ENCODE peak calls at places on chromosomes 13 and 19, in four cellular contexts. Q, S, X and O are unnamed samples.
A peak's percentile ranks its signal among the peaks of the same experiment; 100 is the strongest.

GRCh38 chr19:17572640-17573039 is 17.2 kb downstream of the COLGALT1 start:
- DNase-seq in Q (no peak), S (no peak), X (no peak), O (no peak)

GRCh38 chr19:36026091-36026876 is 6.4 kb downstream of the CLIP3 start:
- DNase-seq in Q (no peak), S (no peak), X (no peak), O (no peak)

GRCh38 chr13:47117268-47117667 is 220.4 kb upstream of the HTR2A start:
- DNase-seq in Q (no peak), S (no peak), X (no peak), O (no peak)

GRCh38 chr13:113550453-113550852 is 34.1 kb upstream of the TFDP1 start:
- DNase-seq in Q (no peak), S (no peak), X (peak; percentile 35), O (peak; percentile 47)

GRCh38 chr13:99988469-99989375 is 7.1 kb downstream of the ZIC2 start:
- DNase-seq in Q (no peak), S (no peak), X (peak; percentile 75), O (no peak)

GRCh38 chr19:54312436-54313362 is at the start of gene LILRA5:
- DNase-seq in Q (no peak), S (peak; percentile 70), X (no peak), O (no peak)

GRCh38 chr19:4573682-4574081 is 14.2 kb upstream of the SEMA6B start:
- DNase-seq in Q (no peak), S (no peak), X (no peak), O (no peak)

GRCh38 chr13:98214008-98214643 is 37.1 kb upstream of the RNF113B start:
- DNase-seq in Q (no peak), S (no peak), X (no peak), O (no peak)

GRCh38 chr13:28753208-28753892 is 34.6 kb upstream of the SLC46A3 start:
- DNase-seq in Q (peak; percentile 52), S (peak; percentile 86), X (peak; percentile 50), O (peak; percentile 78)

GRCh38 chr13:99642841-99643240 is 141.6 kb downstream of the TM9SF2 start:
- DNase-seq in Q (no peak), S (no peak), X (no peak), O (peak; percentile 58)

GRCh38 chr13:66402071-66402470 is 828.1 kb downstream of the PCDH9 start:
- DNase-seq in Q (no peak), S (no peak), X (no peak), O (no peak)

GRCh38 chr13:34462843-34463242 is 479.2 kb upstream of the NBEA start:
- DNase-seq in Q (no peak), S (no peak), X (no peak), O (peak; percentile 64)

GRCh38 chr19:35459414-35460082 is 11.5 kb downstream of the FFAR2 start:
- DNase-seq in Q (peak; percentile 92), S (no peak), X (no peak), O (no peak)

GRCh38 chr13:81302125-81302524 is 961.2 kb upstream of the SPRY2 start:
- DNase-seq in Q (no peak), S (no peak), X (no peak), O (no peak)

GRCh38 chr19:12841094-12841493 is 2.8 kb downstream of the MAST1 start:
- DNase-seq in Q (no peak), S (no peak), X (peak; percentile 96), O (no peak)

GRCh38 chr19:28685802-28686201 is 527.1 kb downstream of the UQCRFS1 start:
- DNase-seq in Q (no peak), S (no peak), X (no peak), O (no peak)

GRCh38 chr13:105159794-105160193 is 1375.7 kb downstream of the EFNB2 start:
- DNase-seq in Q (no peak), S (no peak), X (no peak), O (no peak)

GRCh38 chr19:3725640-3726310 is 17.6 kb downstream of the TJP3 start:
- DNase-seq in Q (no peak), S (no peak), X (peak; percentile 77), O (no peak)

GRCh38 chr19:53792721-53793433 is 31.2 kb downstream of the NLRP12 start:
- DNase-seq in Q (peak; percentile 84), S (peak; percentile 88), X (peak; percentile 94), O (peak; percentile 78)

GRCh38 chr13:44068737-44069136 is 189.0 kb downstream of the LACC1 start:
- DNase-seq in Q (no peak), S (no peak), X (no peak), O (no peak)

GRCh38 chr19:17618281-17618903 is 62.9 kb downstream of the COLGALT1 start:
- DNase-seq in Q (no peak), S (no peak), X (no peak), O (no peak)

GRCh38 chr19:17289489-17289888 is 7.8 kb downstream of the ANKLE1 start:
- DNase-seq in Q (peak; percentile 65), S (peak; percentile 84), X (peak; percentile 92), O (peak; percentile 20)

GRCh38 chr13:95540848-95541247 is 11.7 kb upstream of the CLDN10 start:
- DNase-seq in Q (no peak), S (no peak), X (no peak), O (no peak)

GRCh38 chr19:18777725-18778389 is 13.2 kb downstream of the COMP start:
- DNase-seq in Q (no peak), S (no peak), X (no peak), O (no peak)

GRCh38 chr13:30963794-30964193 is 31.3 kb downstream of the TEX26 start:
- DNase-seq in Q (no peak), S (no peak), X (no peak), O (no peak)

GRCh38 chr13:93233997-93234416 is 7.4 kb downstream of the GPC6 start:
- DNase-seq in Q (peak; percentile 77), S (no peak), X (no peak), O (no peak)

GRCh38 chr13:23921451-23921888 is 24.2 kb upstream of the C1QTNF9B start:
- DNase-seq in Q (no peak), S (no peak), X (no peak), O (no peak)

GRCh38 chr19:39297931-39298634 is 1.9 kb downstream of the IFNL1 start:
- DNase-seq in Q (no peak), S (peak; percentile 61), X (no peak), O (no peak)

GRCh38 chr19:14536926-14537692 is 7.7 kb downstream of the TECR start:
- DNase-seq in Q (no peak), S (peak; percentile 82), X (peak; percentile 87), O (no peak)

GRCh38 chr13:79435549-79435948 is 29.5 kb upstream of the RBM26 start:
- DNase-seq in Q (no peak), S (no peak), X (no peak), O (peak; percentile 86)

GRCh38 chr13:35793823-35794222 is 317.3 kb upstream of the MAB21L1 start:
- DNase-seq in Q (no peak), S (no peak), X (no peak), O (no peak)

GRCh38 chr13:113652404-113653263 is 5.4 kb downstream of the ATP4B start:
- DNase-seq in Q (peak; percentile 41), S (peak; percentile 34), X (no peak), O (no peak)

GRCh38 chr13:85261757-85262346 is 537.4 kb downstream of the SLITRK6 start:
- DNase-seq in Q (no peak), S (no peak), X (no peak), O (peak; percentile 61)

GRCh38 chr19:43581467-43581866 is 5.9 kb downstream of the PINLYP start:
- DNase-seq in Q (no peak), S (no peak), X (no peak), O (no peak)

GRCh38 chr13:36998624-36999041 is 507 bp downstream of the ALG5 start:
- DNase-seq in Q (peak; percentile 56), S (peak; percentile 59), X (peak; percentile 66), O (no peak)

GRCh38 chr13:29507356-29507755 is 88.1 kb downstream of the SLC7A1 start:
- DNase-seq in Q (no peak), S (no peak), X (no peak), O (no peak)

GRCh38 chr19:56138069-56138468 is 3.0 kb upstream of the ZNF444 start:
- DNase-seq in Q (no peak), S (no peak), X (no peak), O (no peak)

GRCh38 chr13:21033866-21034601 is 27.4 kb downstream of the LATS2 start:
- DNase-seq in Q (no peak), S (no peak), X (no peak), O (no peak)

GRCh38 chr19:47094557-47095517 is 18.7 kb downstream of the ZC3H4 start:
- DNase-seq in Q (no peak), S (no peak), X (no peak), O (no peak)

GRCh38 chr19:48634036-48634342 is 3.2 kb downstream of the DBP start:
- DNase-seq in Q (no peak), S (no peak), X (no peak), O (no peak)
- H3K4me3 ChIP-seq in Q (no peak overlapping the region), S (no peak overlapping the region), X (no peak overlapping the region), O (no peak overlapping the region)

GRCh38 chr13:40076765-40077362 is 421.4 kb downstream of the COG6 start:
- DNase-seq in Q (no peak), S (no peak), X (no peak), O (no peak)
- H3K4me3 ChIP-seq in Q (no peak overlapping the region), S (no peak overlapping the region), X (no peak overlapping the region), O (no peak overlapping the region)

GRCh38 chr19:1113278-1113985 is 9.6 kb downstream of the GPX4 start:
- DNase-seq in Q (peak; percentile 99), S (peak; percentile 97), X (peak; percentile 99), O (peak; percentile 65)
- H3K4me3 ChIP-seq in Q (no peak overlapping the region), S (no peak overlapping the region), X (no peak overlapping the region), O (no peak overlapping the region)

DNA sequence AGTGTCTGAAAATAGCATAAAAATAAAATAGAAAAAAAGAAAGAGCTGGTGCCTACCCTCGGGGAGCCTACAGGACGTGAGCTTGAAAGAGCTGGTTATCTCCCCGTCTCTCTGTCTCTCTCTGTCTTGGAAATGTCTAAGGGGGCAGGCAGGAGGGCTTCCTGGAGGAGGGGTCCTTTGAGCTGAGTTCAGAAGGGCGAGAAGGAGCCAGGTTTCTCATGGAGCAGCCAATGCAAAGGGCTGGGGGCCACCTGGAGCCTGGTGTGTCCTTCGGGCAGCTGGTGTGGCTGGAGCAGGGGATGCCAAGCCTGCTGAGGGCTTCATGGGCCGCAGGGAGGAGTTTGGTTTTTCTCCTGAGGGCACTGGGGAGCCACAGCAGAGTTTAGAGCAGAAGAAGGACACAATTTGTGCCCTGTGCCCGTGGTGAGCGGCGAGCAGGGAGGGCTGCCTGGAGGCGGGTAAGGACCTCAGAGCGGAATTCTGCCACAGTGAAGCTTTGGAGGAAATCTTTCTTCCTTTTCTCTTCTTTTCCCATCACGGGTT is 38.6 kb downstream of the EFNA2 start:
- DNase-seq in Q (no peak), S (no peak), X (no peak), O (no peak)
- H3K4me3 ChIP-seq in Q (peak overlapping the region; percentile 28), S (no peak overlapping the region), X (no peak overlapping the region), O (no peak overlapping the region)

DNA sequence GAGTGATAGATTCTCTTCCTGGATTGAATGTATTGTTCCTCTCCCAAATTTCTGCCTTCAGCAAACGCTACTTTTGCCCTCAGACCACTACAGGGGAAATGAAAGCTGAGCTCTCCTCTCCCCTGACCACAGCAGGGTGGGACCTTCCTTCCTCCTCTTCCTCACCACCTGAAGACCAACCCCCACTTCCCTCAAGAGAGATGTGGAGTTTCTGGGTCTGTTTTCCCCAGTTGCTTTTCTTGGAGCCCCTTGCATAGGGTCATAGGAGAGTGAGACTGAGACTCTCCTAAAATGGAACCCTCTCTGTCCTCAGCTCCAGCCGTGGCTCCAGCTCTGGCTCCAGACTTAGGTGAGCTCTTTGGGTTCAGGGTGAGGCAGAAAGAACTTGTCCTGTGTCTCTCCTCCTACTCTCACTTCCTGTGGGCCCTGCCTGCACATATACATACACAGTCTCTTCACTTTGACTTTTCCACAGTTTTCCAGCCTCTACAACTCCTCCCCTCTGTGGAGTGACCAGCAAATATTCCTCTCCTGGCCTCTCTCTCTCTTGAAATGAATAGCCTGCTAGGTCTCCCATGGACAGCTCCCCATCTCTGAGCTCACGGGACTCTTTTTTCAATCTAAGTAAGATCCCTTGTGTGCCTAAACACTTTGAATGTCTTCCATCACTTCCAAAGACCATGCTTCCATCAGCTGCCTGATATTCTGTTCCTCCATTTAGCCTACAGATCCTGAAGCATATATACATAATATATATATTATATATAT is 19.2 kb upstream of the ZNF175 start:
- DNase-seq in Q (no peak), S (no peak), X (no peak), O (no peak)
- H3K4me3 ChIP-seq in Q (no peak overlapping the region), S (no peak overlapping the region), X (no peak overlapping the region), O (no peak overlapping the region)